ENCODE peak calls at places on chromosome 14, in four cellular contexts. Z is H1, P is HepG2, O is K562. E is an unnamed sample. For H3K4me1, the result is how much of the 10 kb centered on the place peaks cover.

GRCh38 chr14:62162998-62163589 is 400.9 kb downstream of the SNAPC1 start:
- DNase-seq in Z (no peak), P (peak), O (peak), E (peak)

GRCh38 chr14:31692376-31692781 is 131.2 kb downstream of the NUBPL start:
- DNase-seq in Z (no peak), P (no peak), O (no peak), E (no peak)

GRCh38 chr14:21734457-21735074 is 60.9 kb upstream of the OR4E1 start:
- DNase-seq in Z (no peak), P (peak), O (peak), E (peak)

GRCh38 chr14:53110103-53110502 is 43.0 kb downstream of the DDHD1 start:
- DNase-seq in Z (no peak), P (no peak), O (no peak), E (no peak)

GRCh38 chr14:73747386-73748211 is 33.4 kb upstream of the PNMA1 start:
- DNase-seq in Z (no peak), P (no peak), O (no peak), E (no peak)

GRCh38 chr14:93759781-93760307 is 28.4 kb downstream of the PRIMA1 start:
- DNase-seq in Z (no peak), P (no peak), O (no peak), E (no peak)

GRCh38 chr14:35865611-35866010 is 39.5 kb downstream of the BRMS1L start:
- DNase-seq in Z (no peak), P (no peak), O (no peak), E (no peak)

GRCh38 chr14:80005561-80005960 is 205.7 kb downstream of the DIO2 start:
- DNase-seq in Z (no peak), P (no peak), O (no peak), E (no peak)

GRCh38 chr14:22650960-22651521 is 6.9 kb upstream of the OR6J1 start:
- DNase-seq in Z (no peak), P (no peak), O (no peak), E (no peak)

GRCh38 chr14:80959448-80960006 is 4.1 kb downstream of the TSHR start:
- DNase-seq in Z (no peak), P (no peak), O (no peak), E (no peak)

DNA sequence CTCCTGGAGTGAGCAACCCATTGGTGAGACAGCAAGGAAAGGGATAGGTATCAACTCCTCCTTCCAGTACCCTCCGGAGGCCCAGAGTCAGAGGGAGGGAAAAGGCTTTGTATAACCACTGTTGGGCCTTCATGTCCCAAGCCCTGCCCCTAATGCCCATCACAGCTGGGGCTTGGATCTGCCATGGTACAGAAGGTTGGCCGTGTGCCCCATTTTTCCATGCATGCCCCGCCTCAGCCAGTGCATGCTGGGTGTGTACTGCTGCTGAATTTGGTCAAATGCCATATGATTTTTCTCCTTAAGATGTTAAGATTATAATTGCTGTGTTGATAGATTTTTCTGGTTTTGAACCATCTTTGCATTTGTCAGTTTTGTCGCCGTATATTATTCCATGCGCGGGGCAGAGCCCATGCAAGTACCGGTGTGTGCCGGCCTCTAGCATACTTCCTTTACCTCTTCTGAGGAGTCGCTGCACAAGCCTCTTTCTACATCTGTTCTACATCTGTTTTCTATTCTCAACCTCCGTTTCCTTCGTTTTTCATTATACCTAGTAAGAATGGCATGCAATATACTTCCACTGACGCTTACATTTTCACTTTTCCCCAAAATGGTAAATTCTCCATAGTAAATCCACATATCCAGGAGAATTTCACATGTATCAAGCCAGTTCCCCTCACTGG is 26.6 kb downstream of the PPP2R5C start:
- DNase-seq in Z (no peak), P (no peak), O (no peak), E (no peak)
- TF ChIP-seq CREB1 in Z (no peak), P (no peak), O (no peak), E (no peak)

GRCh38 chr14:103280278-103280917 is 53.6 kb upstream of the EIF5 start:
- DNase-seq in Z (peak), P (no peak), O (no peak), E (no peak)

GRCh38 chr14:103275000-103275399 is 59.0 kb upstream of the EIF5 start:
- DNase-seq in Z (no peak), P (no peak), O (no peak), E (no peak)

GRCh38 chr14:103282932-103283331 is 51.1 kb upstream of the EIF5 start:
- DNase-seq in Z (no peak), P (no peak), O (no peak), E (no peak)

GRCh38 chr14:103281496-103282231 is 52.4 kb upstream of the EIF5 start:
- DNase-seq in Z (no peak), P (peak), O (no peak), E (peak)

GRCh38 chr14:103279129-103280025 is 54.7 kb upstream of the EIF5 start:
- DNase-seq in Z (peak), P (no peak), O (no peak), E (peak)
- TF ChIP-seq EZH2 in Z (no peak), P (no peak), O (no peak), E (peak)

DNA sequence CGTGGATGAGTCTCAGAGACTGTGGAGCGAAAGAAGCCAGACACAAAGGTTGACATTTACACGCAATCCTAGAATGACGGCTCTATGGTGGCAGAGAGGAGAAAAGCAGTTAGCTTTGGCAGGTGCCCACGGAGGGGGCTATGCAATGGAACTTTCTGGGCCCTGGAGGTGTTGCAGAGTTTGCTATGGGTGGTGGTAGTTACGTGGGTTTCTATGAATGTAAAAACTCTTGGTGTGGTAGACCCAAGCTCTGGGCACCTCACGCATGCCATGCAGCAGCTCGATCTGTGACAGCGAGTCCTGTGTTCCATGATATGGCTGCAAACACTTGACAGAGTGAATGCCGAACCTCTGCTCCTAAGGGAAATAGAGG is 5.0 kb upstream of the INF2 start:
- DNase-seq in Z (no peak), P (no peak), O (no peak), E (no peak)
- H3K4me1 ChIP-seq in Z (half or more), P (half or more), O (under half), E (under half)

GRCh38 chr14:56059054-56059453 is 59.2 kb upstream of the PELI2 start:
- DNase-seq in Z (no peak), P (no peak), O (no peak), E (no peak)

GRCh38 chr14:56061051-56061450 is 57.2 kb upstream of the PELI2 start:
- DNase-seq in Z (no peak), P (no peak), O (no peak), E (no peak)

GRCh38 chr14:56056031-56056430 is 62.2 kb upstream of the PELI2 start:
- DNase-seq in Z (no peak), P (no peak), O (no peak), E (no peak)

GRCh38 chr14:56055521-56055920 is 62.7 kb upstream of the PELI2 start:
- DNase-seq in Z (no peak), P (no peak), O (no peak), E (no peak)

GRCh38 chr14:56057071-56057865 is 60.9 kb upstream of the PELI2 start:
- DNase-seq in Z (no peak), P (no peak), O (no peak), E (no peak)
- TF ChIP-seq CREB1 in Z (no peak), P (no peak), O (no peak), E (no peak)